ENCODE peak calls at places on chromosomes 13 and 19, in ten cellular contexts. One of them, this sample, is unnamed.

GRCh38 chr13:76398426-76398825 is 487.8 kb downstream of the KCTD12 start:
- DNase-seq in A549: no peak
- DNase-seq in testis: no peak
- DNase-seq in dorsolateral prefrontal cortex: no peak
- DNase-seq in H9: no peak
- DNase-seq in mesendoderm: no peak
- DNase-seq in body of pancreas: no peak
- DNase-seq in left ventricle myocardium inferior: no peak
- DNase-seq in CD4-positive, alpha-beta T cell: no peak
- DNase-seq in coronary artery: no peak
- DNase-seq in this sample: no peak

GRCh38 chr13:20495087-20496023 is 30.3 kb downstream of the CRYL1 start:
- DNase-seq in A549: peak
- DNase-seq in testis: peak
- DNase-seq in dorsolateral prefrontal cortex: no peak
- DNase-seq in H9: peak
- DNase-seq in mesendoderm: peak
- DNase-seq in body of pancreas: peak
- DNase-seq in left ventricle myocardium inferior: no peak
- DNase-seq in CD4-positive, alpha-beta T cell: peak
- DNase-seq in coronary artery: no peak
- DNase-seq in this sample: peak

GRCh38 chr19:39125554-39126311 is at the start of gene PAK4:
- DNase-seq in A549: peak
- DNase-seq in testis: peak
- DNase-seq in dorsolateral prefrontal cortex: peak
- DNase-seq in H9: peak
- DNase-seq in mesendoderm: peak
- DNase-seq in body of pancreas: peak
- DNase-seq in left ventricle myocardium inferior: peak
- DNase-seq in CD4-positive, alpha-beta T cell: peak
- DNase-seq in coronary artery: peak
- DNase-seq in this sample: peak

GRCh38 chr13:39522329-39522728 is 80.7 kb downstream of the LHFPL6 start:
- DNase-seq in A549: no peak
- DNase-seq in testis: no peak
- DNase-seq in dorsolateral prefrontal cortex: no peak
- DNase-seq in H9: no peak
- DNase-seq in mesendoderm: no peak
- DNase-seq in body of pancreas: no peak
- DNase-seq in left ventricle myocardium inferior: no peak
- DNase-seq in CD4-positive, alpha-beta T cell: no peak
- DNase-seq in coronary artery: no peak
- DNase-seq in this sample: no peak

GRCh38 chr19:30898353-30899103 is 450.7 kb downstream of the TSHZ3 start:
- DNase-seq in A549: no peak
- DNase-seq in testis: no peak
- DNase-seq in dorsolateral prefrontal cortex: no peak
- DNase-seq in H9: peak
- DNase-seq in mesendoderm: peak
- DNase-seq in body of pancreas: no peak
- DNase-seq in left ventricle myocardium inferior: no peak
- DNase-seq in CD4-positive, alpha-beta T cell: no peak
- DNase-seq in coronary artery: no peak
- DNase-seq in this sample: no peak

GRCh38 chr19:58021541-58022282 is 12.1 kb upstream of the ZSCAN1 start:
- DNase-seq in A549: peak
- DNase-seq in testis: peak
- DNase-seq in dorsolateral prefrontal cortex: no peak
- DNase-seq in H9: peak
- DNase-seq in mesendoderm: peak
- DNase-seq in body of pancreas: peak
- DNase-seq in left ventricle myocardium inferior: no peak
- DNase-seq in CD4-positive, alpha-beta T cell: peak
- DNase-seq in coronary artery: no peak
- DNase-seq in this sample: peak

GRCh38 chr19:53879145-53880037 is 2.6 kb upstream of the PRKCG start:
- DNase-seq in A549: peak
- DNase-seq in testis: peak
- DNase-seq in dorsolateral prefrontal cortex: peak
- DNase-seq in H9: peak
- DNase-seq in mesendoderm: peak
- DNase-seq in body of pancreas: peak
- DNase-seq in left ventricle myocardium inferior: peak
- DNase-seq in CD4-positive, alpha-beta T cell: peak
- DNase-seq in coronary artery: peak
- DNase-seq in this sample: peak

GRCh38 chr13:113855012-113855921 is 8.6 kb downstream of the GAS6 start:
- DNase-seq in A549: no peak
- DNase-seq in testis: peak
- DNase-seq in dorsolateral prefrontal cortex: peak
- DNase-seq in H9: peak
- DNase-seq in mesendoderm: no peak
- DNase-seq in body of pancreas: no peak
- DNase-seq in left ventricle myocardium inferior: peak
- DNase-seq in CD4-positive, alpha-beta T cell: no peak
- DNase-seq in coronary artery: peak
- DNase-seq in this sample: no peak

GRCh38 chr19:7866399-7867091 is 7.6 kb downstream of the PRR36 start:
- DNase-seq in A549: no peak
- DNase-seq in testis: no peak
- DNase-seq in dorsolateral prefrontal cortex: no peak
- DNase-seq in H9: no peak
- DNase-seq in mesendoderm: no peak
- DNase-seq in body of pancreas: no peak
- DNase-seq in left ventricle myocardium inferior: no peak
- DNase-seq in CD4-positive, alpha-beta T cell: no peak
- DNase-seq in coronary artery: no peak
- DNase-seq in this sample: no peak

GRCh38 chr19:6868341-6868740 is 19.0 kb upstream of the ADGRE1 start:
- DNase-seq in A549: no peak
- DNase-seq in testis: peak
- DNase-seq in dorsolateral prefrontal cortex: no peak
- DNase-seq in H9: no peak
- DNase-seq in mesendoderm: no peak
- DNase-seq in body of pancreas: no peak
- DNase-seq in left ventricle myocardium inferior: no peak
- DNase-seq in CD4-positive, alpha-beta T cell: no peak
- DNase-seq in coronary artery: no peak
- DNase-seq in this sample: no peak

GRCh38 chr13:113618455-113618854 is 33.9 kb downstream of the TFDP1 start:
- DNase-seq in A549: no peak
- DNase-seq in testis: no peak
- DNase-seq in dorsolateral prefrontal cortex: no peak
- DNase-seq in H9: no peak
- DNase-seq in mesendoderm: no peak
- DNase-seq in body of pancreas: no peak
- DNase-seq in left ventricle myocardium inferior: no peak
- DNase-seq in CD4-positive, alpha-beta T cell: no peak
- DNase-seq in coronary artery: no peak
- DNase-seq in this sample: no peak

GRCh38 chr19:1155352-1156304 is 18.4 kb downstream of the SBNO2 start:
- DNase-seq in A549: no peak
- DNase-seq in testis: no peak
- DNase-seq in dorsolateral prefrontal cortex: no peak
- DNase-seq in H9: no peak
- DNase-seq in mesendoderm: no peak
- DNase-seq in body of pancreas: no peak
- DNase-seq in left ventricle myocardium inferior: no peak
- DNase-seq in CD4-positive, alpha-beta T cell: no peak
- DNase-seq in coronary artery: no peak
- DNase-seq in this sample: no peak
- H3K27ac ChIP-seq in A549: peak
- H3K27ac ChIP-seq in testis: peak
- H3K27ac ChIP-seq in dorsolateral prefrontal cortex: peak
- H3K27ac ChIP-seq in H9: no peak
- H3K27ac ChIP-seq in mesendoderm: no peak
- H3K27ac ChIP-seq in body of pancreas: peak
- H3K27ac ChIP-seq in left ventricle myocardium inferior: peak
- H3K27ac ChIP-seq in CD4-positive, alpha-beta T cell: no peak
- H3K27ac ChIP-seq in coronary artery: peak
- H3K27ac ChIP-seq in this sample: peak

GRCh38 chr19:23949611-23950010 is 34.9 kb downstream of the ZNF726 start:
- DNase-seq in A549: no peak
- DNase-seq in testis: no peak
- DNase-seq in dorsolateral prefrontal cortex: no peak
- DNase-seq in H9: no peak
- DNase-seq in mesendoderm: no peak
- DNase-seq in body of pancreas: no peak
- DNase-seq in left ventricle myocardium inferior: no peak
- DNase-seq in CD4-positive, alpha-beta T cell: no peak
- DNase-seq in coronary artery: no peak
- DNase-seq in this sample: no peak

GRCh38 chr19:23943411-23943810 is 28.7 kb downstream of the ZNF726 start:
- DNase-seq in A549: no peak
- DNase-seq in testis: no peak
- DNase-seq in dorsolateral prefrontal cortex: no peak
- DNase-seq in H9: no peak
- DNase-seq in mesendoderm: no peak
- DNase-seq in body of pancreas: no peak
- DNase-seq in left ventricle myocardium inferior: no peak
- DNase-seq in CD4-positive, alpha-beta T cell: no peak
- DNase-seq in coronary artery: no peak
- DNase-seq in this sample: no peak

GRCh38 chr19:23946569-23946968 is 31.9 kb downstream of the ZNF726 start:
- DNase-seq in A549: no peak
- DNase-seq in testis: no peak
- DNase-seq in dorsolateral prefrontal cortex: no peak
- DNase-seq in H9: no peak
- DNase-seq in mesendoderm: no peak
- DNase-seq in body of pancreas: no peak
- DNase-seq in left ventricle myocardium inferior: no peak
- DNase-seq in CD4-positive, alpha-beta T cell: no peak
- DNase-seq in coronary artery: no peak
- DNase-seq in this sample: no peak
- H3K27ac ChIP-seq in A549: no peak
- H3K27ac ChIP-seq in testis: no peak
- H3K27ac ChIP-seq in dorsolateral prefrontal cortex: no peak
- H3K27ac ChIP-seq in H9: no peak
- H3K27ac ChIP-seq in mesendoderm: no peak
- H3K27ac ChIP-seq in body of pancreas: no peak
- H3K27ac ChIP-seq in left ventricle myocardium inferior: no peak
- H3K27ac ChIP-seq in CD4-positive, alpha-beta T cell: no peak
- H3K27ac ChIP-seq in coronary artery: no peak
- H3K27ac ChIP-seq in this sample: no peak

GRCh38 chr13:26988059-26988769 is 183.4 kb downstream of the USP12 start:
- DNase-seq in A549: no peak
- DNase-seq in testis: no peak
- DNase-seq in dorsolateral prefrontal cortex: no peak
- DNase-seq in H9: no peak
- DNase-seq in mesendoderm: no peak
- DNase-seq in body of pancreas: no peak
- DNase-seq in left ventricle myocardium inferior: no peak
- DNase-seq in CD4-positive, alpha-beta T cell: no peak
- DNase-seq in coronary artery: no peak
- DNase-seq in this sample: no peak

GRCh38 chr13:26985285-26985878 is 186.2 kb downstream of the USP12 start:
- DNase-seq in A549: peak
- DNase-seq in testis: peak
- DNase-seq in dorsolateral prefrontal cortex: no peak
- DNase-seq in H9: peak
- DNase-seq in mesendoderm: peak
- DNase-seq in body of pancreas: peak
- DNase-seq in left ventricle myocardium inferior: no peak
- DNase-seq in CD4-positive, alpha-beta T cell: peak
- DNase-seq in coronary artery: no peak
- DNase-seq in this sample: peak

GRCh38 chr13:26983533-26984315 is 187.9 kb downstream of the USP12 start:
- DNase-seq in A549: no peak
- DNase-seq in testis: no peak
- DNase-seq in dorsolateral prefrontal cortex: no peak
- DNase-seq in H9: no peak
- DNase-seq in mesendoderm: no peak
- DNase-seq in body of pancreas: no peak
- DNase-seq in left ventricle myocardium inferior: no peak
- DNase-seq in CD4-positive, alpha-beta T cell: no peak
- DNase-seq in coronary artery: no peak
- DNase-seq in this sample: no peak

GRCh38 chr13:26987614-26988013 is 184.0 kb downstream of the USP12 start:
- DNase-seq in A549: no peak
- DNase-seq in testis: peak
- DNase-seq in dorsolateral prefrontal cortex: no peak
- DNase-seq in H9: no peak
- DNase-seq in mesendoderm: no peak
- DNase-seq in body of pancreas: peak
- DNase-seq in left ventricle myocardium inferior: no peak
- DNase-seq in CD4-positive, alpha-beta T cell: no peak
- DNase-seq in coronary artery: no peak
- DNase-seq in this sample: no peak

GRCh38 chr13:26984337-26984736 is 187.3 kb downstream of the USP12 start:
- DNase-seq in A549: no peak
- DNase-seq in testis: no peak
- DNase-seq in dorsolateral prefrontal cortex: no peak
- DNase-seq in H9: no peak
- DNase-seq in mesendoderm: no peak
- DNase-seq in body of pancreas: no peak
- DNase-seq in left ventricle myocardium inferior: no peak
- DNase-seq in CD4-positive, alpha-beta T cell: no peak
- DNase-seq in coronary artery: no peak
- DNase-seq in this sample: no peak
- H3K27ac ChIP-seq in A549: peak
- H3K27ac ChIP-seq in testis: no peak
- H3K27ac ChIP-seq in dorsolateral prefrontal cortex: no peak
- H3K27ac ChIP-seq in H9: no peak
- H3K27ac ChIP-seq in mesendoderm: no peak
- H3K27ac ChIP-seq in body of pancreas: no peak
- H3K27ac ChIP-seq in left ventricle myocardium inferior: peak
- H3K27ac ChIP-seq in CD4-positive, alpha-beta T cell: no peak
- H3K27ac ChIP-seq in coronary artery: peak
- H3K27ac ChIP-seq in this sample: peak

DNA sequence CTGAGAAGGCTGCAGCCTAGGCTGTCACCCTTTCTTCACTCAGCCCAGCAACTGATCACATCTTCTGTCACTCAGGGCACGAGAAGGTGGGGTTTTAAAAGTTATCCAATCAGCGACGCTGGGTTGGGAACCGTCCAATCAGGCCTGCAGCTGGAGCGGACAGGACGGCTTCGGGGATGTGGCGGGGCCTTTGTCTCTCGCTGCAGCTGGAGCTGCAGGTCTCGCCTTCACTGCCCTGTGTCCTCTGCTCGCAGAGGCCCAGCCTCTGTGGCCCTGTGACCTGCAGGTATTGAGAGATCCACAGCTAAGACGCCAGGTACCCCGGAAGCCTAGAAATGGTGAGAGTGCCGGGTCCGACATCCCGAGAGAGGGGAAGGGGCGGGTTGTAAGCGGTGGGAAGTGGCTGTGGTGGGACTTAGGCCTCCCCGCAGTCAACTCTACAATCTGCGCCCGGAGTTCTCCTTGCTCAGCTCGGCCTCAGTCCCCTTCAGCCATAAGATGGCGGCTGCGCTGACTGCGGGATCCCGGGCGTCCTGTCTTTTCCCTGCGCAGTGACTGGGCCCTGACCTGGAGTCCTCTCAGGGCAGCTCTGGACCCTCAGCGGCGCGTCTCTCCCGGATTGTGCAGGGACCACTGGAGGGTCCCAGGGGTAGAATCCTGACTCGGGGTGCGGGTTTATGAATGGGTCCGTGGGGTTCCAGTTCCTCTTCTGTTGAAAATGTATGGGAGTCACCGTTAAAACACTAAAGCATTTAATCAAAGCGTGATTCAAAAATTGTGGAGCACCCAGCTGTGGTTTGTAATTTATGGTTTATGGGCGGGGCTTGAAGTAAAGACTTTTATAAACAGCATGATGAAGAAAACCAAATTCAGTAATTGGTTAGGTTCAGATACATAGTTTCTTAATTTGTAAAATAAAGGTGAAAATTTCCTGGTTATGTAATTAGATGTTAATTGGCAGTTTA is at the start of gene ZNF714:
- DNase-seq in A549: peak
- DNase-seq in testis: peak
- DNase-seq in dorsolateral prefrontal cortex: peak
- DNase-seq in H9: peak
- DNase-seq in mesendoderm: peak
- DNase-seq in body of pancreas: peak
- DNase-seq in left ventricle myocardium inferior: peak
- DNase-seq in CD4-positive, alpha-beta T cell: peak
- DNase-seq in coronary artery: peak
- DNase-seq in this sample: peak
- H3K27ac ChIP-seq in A549: peak
- H3K27ac ChIP-seq in testis: peak
- H3K27ac ChIP-seq in dorsolateral prefrontal cortex: peak
- H3K27ac ChIP-seq in H9: peak
- H3K27ac ChIP-seq in mesendoderm: peak
- H3K27ac ChIP-seq in body of pancreas: peak
- H3K27ac ChIP-seq in left ventricle myocardium inferior: peak
- H3K27ac ChIP-seq in CD4-positive, alpha-beta T cell: peak
- H3K27ac ChIP-seq in coronary artery: no peak
- H3K27ac ChIP-seq in this sample: peak